ENCODE peak calls at places on chromosome 17, in four cellular contexts. P is HS-5, F is midbrain, Z is SHP77. H is an unnamed sample.

GRCh38 chr17:73932216-73932749 is 271.2 kb upstream of the RPL38 start:
- DNase-seq in P (no peak), F (no peak), Z (no peak), H (no peak)

GRCh38 chr17:284676-285355 is 67.8 kb downstream of the RPH3AL start:
- DNase-seq in P (no peak), F (no peak), Z (no peak), H (no peak)

GRCh38 chr17:51322390-51323029 is 62.2 kb downstream of the UTP18 start:
- DNase-seq in P (no peak), F (peak; percentile 58), Z (peak; percentile 41), H (no peak)

GRCh38 chr17:74512624-74513084 is 18.6 kb downstream of the CD300LB start:
- DNase-seq in P (peak; percentile 71), F (no peak), Z (no peak), H (no peak)

GRCh38 chr17:19958023-19958422 is 19.6 kb downstream of the AKAP10 start:
- DNase-seq in P (peak; percentile 87), F (no peak), Z (no peak), H (peak; percentile 86)

GRCh38 chr17:44734272-44734671 is 24.5 kb upstream of the ADAM11 start:
- DNase-seq in P (no peak), F (no peak), Z (no peak), H (no peak)

GRCh38 chr17:20116683-20117309 is 107.6 kb downstream of the SPECC1 start:
- DNase-seq in P (peak; percentile 18), F (peak; percentile 60), Z (peak; percentile 78), H (no peak)

GRCh38 chr17:74715144-74715543 is 2.4 kb upstream of the CD300LF start:
- DNase-seq in P (no peak), F (no peak), Z (no peak), H (no peak)

GRCh38 chr17:82981141-82981540 is 98.3 kb upstream of the METRNL start:
- DNase-seq in P (no peak), F (no peak), Z (no peak), H (no peak)

GRCh38 chr17:38906429-38907172 is 18.8 kb upstream of the LASP1NB start:
- DNase-seq in P (no peak), F (no peak), Z (no peak), H (no peak)

GRCh38 chr17:6674586-6674985 is 23.0 kb downstream of the C17orf100 start:
- DNase-seq in P (no peak), F (no peak), Z (no peak), H (no peak)

GRCh38 chr17:82687871-82688270 is 10.6 kb downstream of the RAB40B start:
- DNase-seq in P (no peak), F (no peak), Z (no peak), H (no peak)

GRCh38 chr17:2084766-2085647 is 30.1 kb downstream of the HIC1 start:
- DNase-seq in P (no peak), F (no peak), Z (no peak), H (peak; percentile 86)

GRCh38 chr17:74116087-74116717 is 87.3 kb upstream of the RPL38 start:
- DNase-seq in P (no peak), F (no peak), Z (peak; percentile 49), H (peak; percentile 22)

GRCh38 chr17:79081571-79082276 is 7.1 kb downstream of the ENGASE start:
- DNase-seq in P (no peak), F (no peak), Z (no peak), H (no peak)

GRCh38 chr17:80389011-80389995 is 25.7 kb upstream of the ENDOV start:
- DNase-seq in P (no peak), F (no peak), Z (no peak), H (peak; percentile 41)

GRCh38 chr17:49508061-49508865 is 13.2 kb downstream of the NGFR start:
- DNase-seq in P (no peak), F (no peak), Z (no peak), H (no peak)

GRCh38 chr17:64245218-64246145 is 17.6 kb downstream of the TEX2 start:
- DNase-seq in P (no peak), F (no peak), Z (no peak), H (peak; percentile 31)

GRCh38 chr17:81065500-81065899 is 30.5 kb downstream of the BAIAP2 start:
- DNase-seq in P (no peak), F (no peak), Z (no peak), H (no peak)

GRCh38 chr17:64781394-64781793 is 119.3 kb upstream of the SMURF2 start:
- DNase-seq in P (no peak), F (no peak), Z (no peak), H (no peak)

H was measured in BJ.